ENCODE peak calls at places on chromosomes 7 and 10, in nine cellular contexts. Y, B, O, U, J, X, G, L and K are unnamed samples.

GRCh38 chr7:94855589-94855988 is 51.8 kb upstream of the PPP1R9A start:
- DNase-seq in X (no peak), Y (no peak), B (no peak), G (no peak), L (no peak), J (no peak), U (no peak), O (no peak), K (no peak)

GRCh38 chr7:4661871-4662270 is 20.2 kb upstream of the FOXK1 start:
- DNase-seq in Y (no peak), O (no peak), B (no peak), L (peak), X (no peak), J (no peak), U (no peak), G (no peak), K (no peak)

GRCh38 chr10:61923210-61924024 is 21.9 kb downstream of the ARID5B start:
- DNase-seq in O (no peak), X (no peak), Y (no peak), U (no peak), B (no peak), G (no peak), L (no peak), J (no peak), K (no peak)

GRCh38 chr10:5679606-5680005 is 5.0 kb upstream of the TASOR2 start:
- DNase-seq in O (no peak), B (no peak), Y (no peak), X (no peak), G (no peak), U (no peak), L (no peak), J (no peak), K (no peak)

GRCh38 chr7:84637568-84638338 is 443.2 kb upstream of the SEMA3A start:
- DNase-seq in J (no peak), G (no peak), L (no peak), U (no peak), Y (no peak), B (no peak), O (no peak), X (no peak), K (no peak)

GRCh38 chr10:5143137-5143536 is 41.8 kb downstream of the AKR1C8 start:
- DNase-seq in L (no peak), U (no peak), G (no peak), O (no peak), B (no peak), X (no peak), J (no peak), Y (no peak), K (no peak)

GRCh38 chr7:78018541-78019456 is 220.2 kb downstream of the PHTF2 start:
- DNase-seq in J (peak), U (peak), L (peak), X (no peak), O (peak), B (no peak), G (no peak), Y (peak), K (peak)

GRCh38 chr7:91055219-91055618 is 209.0 kb upstream of the FZD1 start:
- DNase-seq in Y (no peak), L (no peak), B (no peak), J (no peak), O (no peak), X (no peak), G (no peak), U (no peak), K (no peak)

GRCh38 chr10:95353123-95353522 is 62.3 kb upstream of the PDLIM1 start:
- DNase-seq in Y (no peak), B (no peak), X (no peak), U (no peak), L (no peak), G (no peak), J (no peak), O (no peak), K (no peak)

GRCh38 chr10:77409697-77410471 is 227.7 kb downstream of the KCNMA1 start:
- DNase-seq in L (no peak), G (no peak), U (no peak), X (no peak), J (no peak), Y (peak), B (no peak), O (no peak), K (no peak)

GRCh38 chr7:96310106-96310505 is 11.8 kb downstream of the SLC25A13 start:
- DNase-seq in J (no peak), Y (no peak), G (no peak), O (no peak), B (no peak), U (no peak), X (no peak), L (no peak), K (no peak)

GRCh38 chr7:66930341-66930740 is 9.3 kb downstream of the TMEM248 start:
- DNase-seq in U (no peak), Y (no peak), L (no peak), B (no peak), J (peak), O (no peak), G (peak), X (no peak), K (peak)

GRCh38 chr10:87559392-87559791 is 54.7 kb downstream of the MINPP1 start:
- DNase-seq in Y (no peak), L (no peak), X (no peak), G (no peak), O (no peak), J (no peak), U (no peak), B (no peak), K (no peak)

GRCh38 chr7:107501593-107501992 is 31.7 kb downstream of the GPR22 start:
- DNase-seq in X (no peak), B (no peak), J (peak), L (no peak), G (peak), O (no peak), Y (peak), U (no peak), K (peak)

GRCh38 chr10:19014034-19014433 is 34.6 kb upstream of the MALRD1 start:
- DNase-seq in O (no peak), J (no peak), U (no peak), B (no peak), X (no peak), G (no peak), Y (no peak), L (no peak), K (no peak)

GRCh38 chr7:50812847-50813475 is 30.3 kb upstream of the GRB10 start:
- DNase-seq in U (peak), G (peak), O (peak), B (no peak), X (no peak), L (peak), Y (peak), J (peak), K (no peak)

DNA sequence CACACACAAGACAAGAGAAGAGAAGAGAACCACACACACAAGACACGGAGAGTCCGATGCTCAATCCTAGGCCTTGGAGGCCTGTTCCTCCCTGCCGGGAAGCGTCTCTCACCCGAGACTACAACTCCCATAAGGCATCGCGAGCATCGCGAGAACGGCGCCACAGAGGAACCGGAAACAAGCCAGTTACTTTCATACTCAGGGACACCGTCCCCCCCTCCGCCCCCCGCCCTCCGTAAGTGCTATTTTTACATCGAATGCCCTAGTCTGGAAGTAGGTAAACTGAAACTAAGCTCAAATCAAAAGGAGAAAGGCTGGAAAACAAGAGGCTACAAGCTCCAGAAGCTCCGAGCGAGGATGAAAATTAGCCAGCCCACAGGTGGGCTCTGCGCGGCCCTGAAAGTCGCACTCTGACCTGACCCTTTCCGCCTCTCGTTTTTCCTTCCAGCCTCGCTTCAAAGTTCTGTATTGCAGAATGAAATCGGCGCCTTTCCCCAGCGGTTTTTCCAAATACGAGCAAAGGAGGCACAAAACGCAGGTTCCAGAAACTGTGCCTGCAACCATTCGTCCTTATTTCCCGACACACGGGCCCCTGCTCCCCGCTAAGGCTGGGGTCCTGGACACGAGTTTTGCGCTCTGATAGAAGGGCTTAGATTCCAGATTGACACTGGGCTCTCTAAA is 11.5 kb upstream of the DNAJC12 start:
- DNase-seq in J (peak), U (peak), B (peak), L (peak), X (peak), G (peak), Y (peak), O (peak), K (peak)
- TF ChIP-seq POLR2A in J (peak), U (peak), B (peak), L (peak), X (no peak), G (peak), Y (peak), O (peak), K (peak)

DNA sequence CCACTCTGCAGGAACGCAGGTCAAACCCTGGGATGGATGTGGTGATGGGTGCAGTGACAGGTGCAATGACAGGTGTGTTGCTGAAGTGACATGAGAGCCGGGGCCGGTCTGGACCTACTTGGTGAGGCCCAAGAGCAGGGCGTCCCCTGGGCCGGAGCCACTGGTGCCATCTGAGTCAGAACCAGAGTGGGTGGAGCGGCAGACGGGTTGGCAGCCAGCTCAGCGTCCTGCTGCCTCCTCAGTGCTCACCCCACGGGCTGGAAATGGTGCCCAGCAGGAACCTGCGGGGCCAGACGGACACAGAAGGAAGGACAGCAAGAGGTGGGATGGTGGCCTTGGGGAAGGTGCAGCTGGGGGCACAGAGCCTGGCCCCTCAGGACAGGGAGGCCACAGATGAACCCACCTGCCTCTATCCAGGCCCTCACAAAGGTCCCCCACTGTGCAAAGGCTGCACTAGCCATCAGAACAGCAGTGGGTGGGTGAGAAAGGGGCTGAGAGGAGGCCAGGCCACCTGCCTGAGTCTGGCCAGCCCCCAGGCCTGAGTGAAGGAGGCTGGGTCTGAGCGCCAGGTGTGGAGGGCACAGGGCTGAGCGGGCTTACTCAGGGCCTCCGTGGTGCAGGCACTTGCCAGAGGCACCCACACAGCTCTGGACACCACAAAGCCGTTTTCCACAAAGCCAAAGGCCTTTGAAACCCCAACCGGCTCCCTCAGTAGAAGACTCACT is 129.0 kb upstream of the PPP2R2D start:
- DNase-seq in O (no peak), J (no peak), X (peak), G (no peak), U (no peak), L (no peak), B (no peak), Y (no peak), K (no peak)
- TF ChIP-seq POLR2A in O (no peak), J (no peak), X (no peak), G (no peak), U (no peak), L (no peak), B (no peak), Y (no peak), K (no peak)

DNA sequence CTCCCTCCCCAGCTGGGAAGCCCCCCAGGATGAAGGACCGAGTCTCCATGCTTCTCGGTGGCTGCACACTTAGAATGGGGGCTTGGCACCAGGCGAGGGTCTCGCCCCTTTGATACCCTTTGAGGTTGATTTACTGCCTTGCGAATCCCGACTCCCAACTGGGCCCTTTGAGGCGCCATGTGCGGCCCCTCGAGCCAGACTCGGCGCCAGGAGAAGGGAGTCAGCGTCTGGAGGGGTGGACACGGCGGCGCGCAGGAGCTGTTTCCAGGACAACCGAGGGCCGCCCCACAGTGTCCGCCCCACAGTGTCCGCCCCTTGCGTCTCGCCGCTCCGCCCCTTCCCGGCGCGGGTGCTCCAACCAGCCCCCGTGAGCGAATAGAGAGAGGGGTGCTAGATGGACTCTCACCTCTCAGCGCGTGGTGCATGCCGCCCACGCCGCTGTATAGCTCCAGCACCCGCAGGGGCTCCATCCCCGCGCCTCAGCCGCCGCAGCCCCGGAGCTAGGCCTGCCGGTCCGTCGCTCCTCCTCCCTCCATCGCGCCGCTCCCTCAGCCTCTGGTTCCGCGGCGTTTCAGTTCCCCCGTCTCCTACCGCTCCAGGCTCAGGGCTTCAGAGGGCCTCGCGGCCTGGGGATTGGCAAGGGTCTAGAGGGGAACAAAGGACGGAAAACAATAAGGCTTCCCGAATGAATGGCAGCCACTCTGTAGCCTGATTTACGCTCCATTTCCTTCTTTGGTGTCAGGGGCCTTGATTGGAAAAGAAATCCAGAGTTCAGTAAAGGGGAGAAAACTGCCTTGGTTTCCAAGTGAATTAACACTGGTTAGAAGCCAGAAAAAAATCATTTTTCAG is at the start of gene TRDMT1:
- DNase-seq in G (peak), O (peak), U (peak), X (peak), J (peak), L (peak), B (peak), Y (peak), K (peak)
- TF ChIP-seq POLR2A in G (peak), O (peak), U (peak), X (peak), J (peak), L (peak), B (peak), Y (peak), K (peak)

GRCh38 chr10:44848211-44848610 is 62.9 kb upstream of the TMEM72 start:
- DNase-seq in G (no peak), X (no peak), U (no peak), L (no peak), B (no peak), Y (no peak), O (no peak), J (no peak), K (no peak)
- TF ChIP-seq POLR2A in G (no peak), X (no peak), U (no peak), L (no peak), B (no peak), Y (no peak), O (no peak), J (no peak), K (no peak)

DNA sequence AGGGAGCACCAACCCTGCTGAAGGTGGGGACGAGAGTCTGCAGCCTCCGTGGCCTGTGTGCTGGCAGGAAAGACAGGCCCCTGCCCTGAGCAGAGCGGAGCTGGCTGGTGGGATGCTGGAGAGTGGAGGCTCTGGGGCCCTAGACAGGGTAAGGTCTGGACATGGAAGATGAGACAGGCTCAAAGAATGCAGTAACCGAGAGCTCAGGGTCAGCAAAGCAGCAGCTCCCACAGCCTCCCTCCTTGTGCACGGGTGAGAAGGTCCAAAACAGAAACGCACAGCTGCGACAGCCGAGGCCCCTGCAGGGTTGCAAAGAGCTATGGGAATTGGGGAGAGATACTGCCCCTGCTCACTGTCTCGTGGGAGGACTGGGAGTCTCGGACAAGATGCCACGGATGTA is 80.5 kb downstream of the TNS3 start:
- DNase-seq in B (no peak), O (no peak), U (peak), Y (no peak), G (no peak), J (no peak), L (peak), X (no peak), K (no peak)
- TF ChIP-seq POLR2A in B (no peak), O (no peak), U (no peak), Y (no peak), G (no peak), J (no peak), L (no peak), X (no peak), K (no peak)

DNA sequence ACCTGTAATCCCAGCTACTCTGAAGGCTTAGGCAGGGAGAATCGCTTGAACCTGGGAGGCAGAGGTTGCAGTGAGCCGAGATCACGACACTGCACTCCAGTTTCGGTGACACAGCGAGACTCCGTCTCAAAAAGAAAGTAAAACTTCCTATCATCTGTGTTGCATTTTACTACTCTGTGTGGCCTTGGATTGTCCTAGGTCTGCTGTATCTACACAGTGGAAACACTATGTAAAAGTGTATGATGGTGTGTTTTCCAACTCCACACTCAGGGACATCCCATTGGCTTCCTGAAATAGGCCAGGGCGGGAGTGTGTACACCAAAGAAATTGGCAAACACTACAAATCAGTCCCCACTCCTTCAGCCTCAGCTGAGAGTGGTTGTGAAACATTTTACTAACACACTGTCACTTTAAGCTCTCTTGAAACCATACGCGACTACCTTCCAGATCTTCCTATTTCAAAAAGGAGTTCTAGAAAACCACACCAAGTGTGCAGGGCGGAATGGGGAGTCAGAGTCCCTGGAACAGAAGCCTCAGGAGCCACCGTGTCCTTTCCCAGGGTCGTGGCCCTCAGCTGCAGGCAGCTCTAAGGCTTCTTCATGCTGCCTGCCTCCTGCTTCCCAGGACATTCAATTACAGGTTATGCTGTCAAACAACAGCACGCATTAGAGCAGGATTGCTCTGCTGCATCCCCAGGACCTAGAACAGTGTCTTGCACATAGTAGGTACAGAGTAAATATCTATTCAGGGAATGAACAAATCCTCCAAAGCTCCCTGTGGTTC is 275.4 kb downstream of the PARD3 start:
- DNase-seq in J (no peak), B (no peak), X (no peak), U (no peak), L (no peak), G (no peak), O (no peak), Y (peak), K (no peak)
- TF ChIP-seq POLR2A in J (no peak), B (no peak), X (no peak), U (no peak), L (no peak), G (no peak), O (no peak), Y (no peak), K (no peak)

DNA sequence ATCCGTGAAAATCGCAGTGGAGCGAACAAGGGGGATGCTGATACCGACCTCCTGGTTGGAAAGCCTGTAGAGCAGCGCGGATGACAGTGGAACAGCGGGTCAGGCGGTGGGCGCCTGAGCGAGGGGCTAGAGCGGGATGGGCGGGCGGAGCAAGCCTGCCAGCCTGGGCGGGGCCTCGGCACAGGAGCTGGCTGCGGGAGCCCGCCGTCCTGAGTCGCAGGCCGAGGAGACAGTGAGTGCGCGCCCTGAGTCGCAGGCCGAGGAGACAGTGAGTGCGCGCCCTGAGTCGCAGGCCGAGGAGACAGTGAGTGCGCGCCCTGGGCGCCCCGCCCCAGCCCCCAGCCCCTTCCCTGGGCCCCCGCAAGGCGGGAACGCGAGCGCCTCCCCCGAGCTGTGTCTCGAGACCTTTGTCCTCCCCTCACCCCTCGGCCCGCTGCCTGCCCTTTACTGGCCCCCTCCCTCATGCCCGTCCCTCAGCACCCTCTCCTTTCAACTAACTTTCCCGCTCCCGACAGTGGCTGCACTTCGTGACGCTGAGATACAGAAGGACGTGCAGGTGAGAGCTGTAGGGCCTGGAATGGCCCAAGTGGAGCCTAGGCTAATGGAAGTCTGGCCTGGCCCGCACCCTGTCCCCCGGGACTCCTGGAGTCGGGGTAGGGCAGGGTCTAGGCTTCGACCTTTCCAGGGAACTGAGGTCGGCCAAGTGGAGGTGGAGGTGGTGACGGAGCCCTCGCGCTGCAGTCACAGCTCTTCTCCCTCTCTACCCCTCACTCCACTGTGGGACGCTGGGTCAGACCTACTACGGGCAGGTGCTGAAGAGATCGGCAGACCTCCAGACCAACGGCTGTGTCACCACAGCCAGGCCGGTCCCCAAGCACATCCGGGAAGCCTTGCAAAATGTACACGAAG is at the start of gene AS3MT:
- DNase-seq in J (no peak), B (no peak), Y (peak), O (peak), X (no peak), L (peak), G (no peak), U (no peak), K (peak)
- TF ChIP-seq POLR2A in J (no peak), B (no peak), Y (no peak), O (no peak), X (no peak), L (no peak), G (no peak), U (peak), K (no peak)